ENCODE peak calls at places on chromosomes 13 and 19, in ten cellular contexts. M is H1, T is tibial nerve, Y is A549, V is upper lobe of left lung, K is ovary, E is transverse colon, B is suprapubic skin, N is sigmoid colon, R is GM12878. G is an unnamed sample. For H3K4me1, the result is how much of the 10 kb centered on the place peaks cover.

GRCh38 chr19:56111601-56112312 is 9.3 kb downstream of the ZNF787 start:
- DNase-seq in M (no peak), T (no peak), Y (no peak), V (peak), K (no peak), E (peak), B (peak), N (peak), R (no peak), G (peak)

GRCh38 chr13:21625366-21625765 is 21.4 kb upstream of the MICU2 start:
- DNase-seq in M (no peak), T (no peak), Y (peak), V (no peak), K (no peak), E (peak), B (no peak), N (no peak), R (no peak), G (no peak)

GRCh38 chr13:49679244-49679643 is 12.0 kb downstream of the EBPL start:
- DNase-seq in M (no peak), T (no peak), Y (peak), V (no peak), K (no peak), E (no peak), B (no peak), N (no peak), R (no peak), G (peak)

GRCh38 chr19:55647732-55648656 is at the start of gene CCDC106:
- DNase-seq in M (no peak), T (no peak), Y (peak), V (peak), K (peak), E (peak), B (no peak), N (peak), R (no peak), G (peak)

GRCh38 chr19:10093295-10094186 is 7.4 kb downstream of the SHFL start:
- DNase-seq in M (no peak), T (no peak), Y (no peak), V (peak), K (no peak), E (no peak), B (no peak), N (no peak), R (no peak), G (no peak)

GRCh38 chr13:28761586-28761985 is 42.8 kb upstream of the SLC46A3 start:
- DNase-seq in M (no peak), T (no peak), Y (no peak), V (no peak), K (no peak), E (no peak), B (no peak), N (no peak), R (no peak), G (no peak)

GRCh38 chr13:111184685-111185401 is 69.7 kb downstream of the ARHGEF7 start:
- DNase-seq in M (no peak), T (no peak), Y (no peak), V (no peak), K (no peak), E (peak), B (no peak), N (no peak), R (peak), G (no peak)

GRCh38 chr19:11494634-11495285 is 10.9 kb downstream of the ZNF653 start:
- DNase-seq in M (no peak), T (no peak), Y (no peak), V (peak), K (no peak), E (no peak), B (no peak), N (no peak), R (no peak), G (no peak)

GRCh38 chr19:13097331-13098258 is 5.1 kb downstream of the LYL1 start:
- DNase-seq in M (no peak), T (no peak), Y (no peak), V (peak), K (peak), E (no peak), B (no peak), N (peak), R (no peak), G (no peak)

GRCh38 chr19:47813304-47813994 is 8.3 kb upstream of the CRX start:
- DNase-seq in M (peak), T (peak), Y (peak), V (peak), K (peak), E (peak), B (no peak), N (peak), R (no peak), G (peak)

GRCh38 chr13:107650081-107650701 is 565.1 kb downstream of the LIG4 start:
- DNase-seq in M (peak), T (peak), Y (peak), V (peak), K (peak), E (peak), B (no peak), N (no peak), R (no peak), G (peak)

GRCh38 chr19:19407640-19407933 is 2.1 kb downstream of the GATAD2A start:
- DNase-seq in M (no peak), T (no peak), Y (no peak), V (no peak), K (no peak), E (no peak), B (no peak), N (no peak), R (no peak), G (no peak)
- H3K4me3 ChIP-seq in M (peak), T (no peak), Y (no peak), V (no peak), K (no peak), E (peak), B (peak), N (no peak), R (peak), G (peak)

DNA sequence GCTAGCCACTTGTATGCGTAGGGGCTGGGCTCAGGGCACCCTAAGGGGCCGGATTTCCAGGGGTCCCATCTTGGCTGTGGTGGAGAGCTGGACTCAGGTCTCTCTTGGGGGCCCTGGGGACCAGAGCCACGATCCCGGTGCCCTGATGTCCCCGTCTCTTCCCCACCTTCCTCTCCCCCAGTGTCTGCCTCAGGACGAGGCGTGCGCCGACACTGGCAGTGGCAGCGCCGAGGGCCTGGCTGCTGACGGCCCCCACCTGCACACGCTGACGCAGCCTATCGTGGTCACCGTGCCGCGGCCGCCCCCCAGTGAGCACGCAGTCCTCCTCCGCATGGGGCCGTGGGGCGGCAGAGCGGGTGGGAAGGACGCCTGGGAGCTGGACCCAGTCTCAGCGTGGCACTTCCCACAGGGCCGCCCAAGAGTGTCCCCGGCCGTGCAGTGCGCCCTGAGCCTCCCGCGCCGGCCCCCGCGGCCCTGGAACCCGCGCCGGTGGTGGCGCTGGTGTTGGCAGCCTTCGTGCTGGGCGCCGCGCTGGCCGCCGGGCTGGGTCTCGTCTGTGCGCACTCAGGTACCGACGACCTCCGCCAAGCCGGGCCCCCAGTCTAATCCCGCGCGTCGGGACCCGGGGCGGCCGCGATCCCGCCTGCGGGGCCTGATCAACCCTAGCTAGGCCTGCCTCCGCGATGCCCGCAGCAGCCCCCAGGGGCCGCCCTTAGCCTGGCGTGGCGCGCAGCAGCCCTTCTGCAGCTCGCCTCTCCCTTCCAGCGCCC is 2.7 kb upstream of the SNAPC2 start:
- DNase-seq in M (no peak), T (no peak), Y (peak), V (peak), K (peak), E (peak), B (no peak), N (no peak), R (no peak), G (peak)
- TF ChIP-seq EP300 in M (no peak), T (no peak), Y (no peak), V (no peak), K (no peak), E (no peak), B (no peak), N (no peak), R (no peak), G (no peak)

GRCh38 chr19:29967623-29968022 is 25.6 kb downstream of the URI1 start:
- DNase-seq in M (no peak), T (no peak), Y (no peak), V (no peak), K (no peak), E (no peak), B (no peak), N (no peak), R (no peak), G (no peak)

GRCh38 chr19:29971002-29971401 is 29.0 kb downstream of the URI1 start:
- DNase-seq in M (no peak), T (no peak), Y (no peak), V (no peak), K (no peak), E (no peak), B (no peak), N (no peak), R (no peak), G (no peak)

GRCh38 chr19:29969891-29970290 is 27.9 kb downstream of the URI1 start:
- DNase-seq in M (no peak), T (no peak), Y (no peak), V (no peak), K (no peak), E (no peak), B (no peak), N (no peak), R (no peak), G (no peak)

GRCh38 chr19:29974701-29975100 is 32.7 kb downstream of the URI1 start:
- DNase-seq in M (no peak), T (no peak), Y (no peak), V (no peak), K (no peak), E (no peak), B (no peak), N (no peak), R (no peak), G (no peak)

DNA sequence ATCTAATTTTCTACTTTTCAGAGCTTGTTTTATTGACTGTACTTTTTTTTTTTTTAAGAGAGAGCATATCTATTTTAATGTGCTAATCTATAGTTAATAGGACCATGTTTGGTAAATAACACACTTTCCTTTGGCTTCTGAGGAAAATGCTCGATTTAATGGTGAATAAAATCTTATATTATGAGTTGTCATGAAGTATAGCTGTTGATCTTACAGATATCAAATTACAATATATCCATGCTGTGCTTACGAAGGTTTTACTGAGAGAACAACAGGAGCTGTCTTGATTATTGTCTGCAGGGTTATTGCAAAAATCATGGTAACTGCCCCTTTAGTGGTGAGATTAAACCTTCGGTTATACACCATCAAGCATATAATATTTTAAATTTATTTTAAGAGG is 29.6 kb downstream of the URI1 start:
- DNase-seq in M (no peak), T (no peak), Y (no peak), V (no peak), K (no peak), E (no peak), B (no peak), N (no peak), R (no peak), G (no peak)
- H3K4me1 ChIP-seq in M (under half), T (under half), Y (under half), V (under half), K (under half), E (under half), B (under half), N (under half), R (under half), G (under half)

GRCh38 chr13:51643882-51644281 is 59.6 kb downstream of the WDFY2 start:
- DNase-seq in M (no peak), T (no peak), Y (peak), V (no peak), K (no peak), E (no peak), B (no peak), N (no peak), R (no peak), G (no peak)
- H3K4me3 ChIP-seq in M (no peak), T (no peak), Y (no peak), V (no peak), K (no peak), E (no peak), B (no peak), N (no peak), R (no peak), G (no peak)

DNA sequence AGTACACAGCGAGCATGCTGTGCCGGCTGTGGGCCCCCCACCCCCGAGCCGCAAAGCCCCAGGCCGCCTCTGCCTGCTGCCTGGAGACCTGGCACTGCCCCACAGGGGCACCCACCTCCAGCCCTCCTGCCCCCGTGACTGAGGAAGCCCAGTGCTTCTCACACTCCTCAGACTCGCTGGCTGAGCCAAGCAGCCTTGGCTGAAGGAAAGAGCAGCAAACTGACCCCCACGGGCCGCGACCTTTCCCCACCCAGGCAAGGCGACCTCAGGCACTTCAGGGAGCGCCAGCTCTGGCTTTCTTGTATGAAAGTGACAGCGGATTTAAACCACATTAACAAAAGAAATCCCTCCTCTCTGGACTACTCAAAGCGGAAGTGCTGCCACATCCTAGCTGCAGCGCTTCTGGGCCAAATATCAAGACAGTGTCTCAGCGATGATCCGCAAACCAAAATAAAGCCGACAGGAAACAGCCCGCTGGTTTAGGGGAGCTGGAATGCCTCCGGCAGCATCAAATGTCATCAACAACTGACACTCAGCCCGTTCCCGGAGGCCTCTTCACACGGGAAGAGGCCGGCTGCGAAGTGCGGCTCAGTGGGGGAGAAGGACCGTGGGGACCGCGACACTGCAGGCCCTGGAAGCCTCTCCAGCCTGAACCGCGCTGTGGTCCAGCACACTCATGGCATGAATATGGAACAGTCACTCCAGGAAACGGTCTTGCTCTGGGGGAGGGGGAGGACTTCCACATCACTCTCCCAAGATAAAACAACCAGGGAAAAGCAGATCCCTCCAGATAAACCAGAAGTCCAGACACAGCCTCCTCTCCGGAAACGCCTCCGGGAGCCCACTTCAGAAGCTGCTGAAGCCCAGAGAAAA is 1.5 kb downstream of the RASA3 start:
- DNase-seq in M (no peak), T (no peak), Y (peak), V (peak), K (no peak), E (peak), B (no peak), N (peak), R (no peak), G (no peak)
- TF ChIP-seq EP300 in M (no peak), T (no peak), Y (no peak), V (no peak), K (no peak), E (no peak), B (no peak), N (no peak), R (no peak), G (no peak)

GRCh38 chr13:112774448-112774792 is 84.6 kb downstream of the ATP11A start:
- DNase-seq in M (no peak), T (no peak), Y (no peak), V (no peak), K (no peak), E (no peak), B (no peak), N (no peak), R (no peak), G (no peak)
- H3K4me1 ChIP-seq in M (under half), T (under half), Y (under half), V (under half), K (under half), E (under half), B (under half), N (under half), R (under half), G (under half)

GRCh38 chr13:106344318-106344717 is 191.1 kb downstream of the EFNB2 start:
- DNase-seq in M (no peak), T (no peak), Y (no peak), V (no peak), K (no peak), E (no peak), B (no peak), N (no peak), R (no peak), G (no peak)

GRCh38 chr13:106350208-106350607 is 185.3 kb downstream of the EFNB2 start:
- DNase-seq in M (no peak), T (no peak), Y (no peak), V (no peak), K (no peak), E (peak), B (no peak), N (no peak), R (no peak), G (peak)

GRCh38 chr13:106352850-106353249 is 182.6 kb downstream of the EFNB2 start:
- DNase-seq in M (no peak), T (no peak), Y (no peak), V (no peak), K (no peak), E (no peak), B (no peak), N (no peak), R (no peak), G (no peak)

GRCh38 chr13:106348032-106348431 is 187.4 kb downstream of the EFNB2 start:
- DNase-seq in M (no peak), T (no peak), Y (peak), V (no peak), K (no peak), E (no peak), B (no peak), N (no peak), R (no peak), G (no peak)

GRCh38 chr13:106349080-106349841 is 186.2 kb downstream of the EFNB2 start:
- DNase-seq in M (peak), T (no peak), Y (no peak), V (peak), K (no peak), E (peak), B (no peak), N (no peak), R (no peak), G (peak)
- H3K4me3 ChIP-seq in M (peak), T (peak), Y (peak), V (peak), K (peak), E (peak), B (peak), N (no peak), R (no peak), G (peak)